ENCODE peak calls at places on chromosome 17, in four cellular contexts. S is neuronal stem cell, T is IMR-90, X is H9. F is an unnamed sample.

GRCh38 chr17:73415782-73416181 is 104.0 kb upstream of the CDC42EP4 start:
- DNase-seq in S (no peak), T (no peak), X (no peak), F (no peak)

GRCh38 chr17:63125987-63126386 is 160.0 kb downstream of the TANC2 start:
- DNase-seq in S (no peak), T (no peak), X (no peak), F (no peak)

GRCh38 chr17:62968445-62968923 is 2.4 kb downstream of the TANC2 start:
- DNase-seq in S (peak; percentile 53), T (peak; percentile 94), X (peak; percentile 74), F (peak; percentile 90)

GRCh38 chr17:63446218-63446980 is at the start of gene CYB561:
- DNase-seq in S (peak; percentile 62), T (peak; percentile 29), X (no peak), F (peak; percentile 75)

GRCh38 chr17:38535886-38536285 is 69.9 kb downstream of the SRCIN1 start:
- DNase-seq in S (no peak), T (no peak), X (no peak), F (no peak)

GRCh38 chr17:42120161-42121065 is 754 bp downstream of the KAT2A start:
- DNase-seq in S (no peak), T (no peak), X (peak; percentile 85), F (no peak)

GRCh38 chr17:40459646-40460584 is 16.7 kb downstream of the IGFBP4 start:
- DNase-seq in S (no peak), T (no peak), X (no peak), F (no peak)

GRCh38 chr17:40180694-40181093 is 3.4 kb downstream of the RAPGEFL1 start:
- DNase-seq in S (no peak), T (no peak), X (no peak), F (no peak)

GRCh38 chr17:79750650-79751545 is 20.2 kb downstream of the ENPP7 start:
- DNase-seq in S (no peak), T (no peak), X (no peak), F (no peak)

GRCh38 chr17:10021239-10021638 is 116.2 kb upstream of the RCVRN start:
- DNase-seq in S (no peak), T (peak; percentile 20), X (no peak), F (peak; percentile 65)

GRCh38 chr17:35555695-35556094 is 4.9 kb downstream of the SLFN14 start:
- DNase-seq in S (no peak), T (no peak), X (no peak), F (no peak)

GRCh38 chr17:67376892-67377726 is at the start of gene PITPNC1:
- DNase-seq in S (peak; percentile 84), T (peak; percentile 86), X (peak; percentile 91), F (peak; percentile 84)

GRCh38 chr17:62780273-62780672 is 27.8 kb downstream of the MARCHF10 start:
- DNase-seq in S (no peak), T (no peak), X (peak; percentile 24), F (no peak)

GRCh38 chr17:54902611-54903010 is 2.0 kb downstream of the TOM1L1 start:
- DNase-seq in S (no peak), T (no peak), X (no peak), F (no peak)

GRCh38 chr17:73647331-73647730 is 3.1 kb upstream of the SDK2 start:
- DNase-seq in S (no peak), T (no peak), X (no peak), F (no peak)

GRCh38 chr17:81681672-81682071 is 1.9 kb downstream of the ARL16 start:
- DNase-seq in S (no peak), T (no peak), X (no peak), F (no peak)

GRCh38 chr17:323721-324139 is 28.9 kb downstream of the RPH3AL start:
- DNase-seq in S (no peak), T (no peak), X (peak; percentile 25), F (no peak)

GRCh38 chr17:66135219-66135618 is 56.7 kb downstream of the CEP112 start:
- DNase-seq in S (no peak), T (no peak), X (no peak), F (no peak)

GRCh38 chr17:1197781-1198490 is 18.2 kb upstream of the ABR start:
- DNase-seq in S (no peak), T (no peak), X (no peak), F (no peak)

GRCh38 chr17:65472602-65473001 is 88.8 kb downstream of the AXIN2 start:
- DNase-seq in S (no peak), T (no peak), X (no peak), F (peak; percentile 87)

GRCh38 chr17:67258836-67259468 is 14.0 kb upstream of the HELZ start:
- DNase-seq in S (no peak), T (no peak), X (peak; percentile 21), F (no peak)

GRCh38 chr17:83116311-83116771 is 36.9 kb downstream of the METRNL start:
- DNase-seq in S (no peak), T (no peak), X (no peak), F (no peak)

GRCh38 chr17:68175905-68176304 is 71.9 kb upstream of the AMZ2 start:
- DNase-seq in S (no peak), T (no peak), X (no peak), F (no peak)

GRCh38 chr17:65550075-65550635 is 11.3 kb downstream of the AXIN2 start:
- DNase-seq in S (peak; percentile 65), T (no peak), X (no peak), F (no peak)

GRCh38 chr17:10463402-10463801 is 6.0 kb downstream of the MYH4 start:
- DNase-seq in S (no peak), T (no peak), X (no peak), F (no peak)

GRCh38 chr17:73508931-73509605 is 135.2 kb downstream of the SDK2 start:
- DNase-seq in S (no peak), T (no peak), X (no peak), F (no peak)

GRCh38 chr17:51120357-51120738 is 320 bp downstream of the SPAG9 start:
- DNase-seq in S (no peak), T (peak; percentile 14), X (no peak), F (peak; percentile 56)

DNA sequence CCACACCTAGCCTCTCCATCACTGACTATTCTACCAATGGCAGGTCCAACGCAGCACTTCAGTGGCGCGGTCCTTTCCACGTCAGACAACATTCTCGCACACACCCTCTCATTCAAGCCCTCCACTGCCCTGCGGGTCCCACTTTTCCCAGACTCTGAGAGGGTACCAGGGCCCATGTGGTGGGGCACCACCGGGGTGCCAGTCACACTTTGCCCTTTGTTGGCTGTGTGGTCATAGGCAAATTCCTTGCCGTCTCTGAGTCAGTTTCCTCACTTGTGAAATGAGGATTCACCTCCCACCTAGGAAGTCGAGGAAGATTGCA is 1.1 kb downstream of the PLCD3 start:
- DNase-seq in S (no peak), T (no peak), X (no peak), F (no peak)
- H3K27ac ChIP-seq in S (no peak overlapping the region), T (peak overlapping the region; percentile 70), X (no peak overlapping the region), F (no peak overlapping the region)

GRCh38 chr17:48998557-48999440 is 1.6 kb downstream of the IGF2BP1 start:
- DNase-seq in S (no peak), T (peak; percentile 59), X (peak; percentile 36), F (no peak)
- H3K14ac ChIP-seq in S (peak overlapping the region; percentile 94), T (peak overlapping the region; percentile 98), X (peak overlapping the region; percentile 81), F (peak overlapping the region; percentile 96)

GRCh38 chr17:77375917-77376651 is 235.3 kb downstream of the SEC14L1 start:
- DNase-seq in S (no peak), T (peak; percentile 92), X (peak; percentile 67), F (peak; percentile 58)

GRCh38 chr17:77379065-77379428 is 238.3 kb downstream of the SEC14L1 start:
- DNase-seq in S (no peak), T (no peak), X (no peak), F (no peak)

GRCh38 chr17:77376795-77377751 is 236.3 kb downstream of the SEC14L1 start:
- DNase-seq in S (no peak), T (peak; percentile 92), X (no peak), F (no peak)

GRCh38 chr17:77378318-77379064 is 237.7 kb downstream of the SEC14L1 start:
- DNase-seq in S (no peak), T (no peak), X (no peak), F (no peak)

DNA sequence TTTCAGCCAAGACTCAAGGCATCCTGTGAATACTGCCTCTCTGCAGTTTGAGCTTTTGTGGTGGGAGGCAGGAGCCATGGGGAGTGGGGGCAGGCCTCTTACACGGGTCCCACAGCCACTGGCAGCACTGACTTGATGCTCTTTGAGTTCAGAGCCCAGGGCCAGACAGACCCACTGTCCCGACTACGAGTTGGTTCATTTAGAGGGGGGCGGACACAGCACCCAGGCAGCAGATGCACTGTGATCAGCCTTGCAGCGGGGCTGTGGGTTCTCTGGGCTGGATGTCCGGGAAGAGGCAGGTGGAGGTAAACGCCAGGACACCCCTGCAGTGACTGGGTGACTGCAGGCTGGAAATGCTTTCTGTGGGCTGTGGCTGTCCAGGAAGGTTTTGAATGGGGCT is 237.1 kb downstream of the SEC14L1 start:
- DNase-seq in S (no peak), T (no peak), X (no peak), F (no peak)
- H2AFZ ChIP-seq in S (no peak overlapping the region), T (no peak overlapping the region), X (no peak overlapping the region), F (peak overlapping the region; percentile 3)

GRCh38 chr17:58326609-58327341 is 1.8 kb downstream of the TSPOAP1 start:
- DNase-seq in S (no peak), T (no peak), X (no peak), F (no peak)

GRCh38 chr17:58324409-58325288 is 3.9 kb downstream of the TSPOAP1 start:
- DNase-seq in S (no peak), T (peak; percentile 18), X (no peak), F (no peak)

GRCh38 chr17:58327363-58328194 is 1.0 kb downstream of the TSPOAP1 start:
- DNase-seq in S (no peak), T (no peak), X (no peak), F (no peak)

GRCh38 chr17:58325289-58325726 is 3.3 kb downstream of the TSPOAP1 start:
- DNase-seq in S (no peak), T (no peak), X (peak; percentile 93), F (no peak)

GRCh38 chr17:58325976-58326468 is 2.6 kb downstream of the TSPOAP1 start:
- DNase-seq in S (no peak), T (no peak), X (no peak), F (no peak)
- H3K27ac ChIP-seq in S (no peak overlapping the region), T (no peak overlapping the region), X (no peak overlapping the region), F (no peak overlapping the region)

GRCh38 chr17:77959216-77959925 is 868 bp downstream of the TNRC6C start:
- DNase-seq in S (no peak), T (peak; percentile 19), X (no peak), F (no peak)

GRCh38 chr17:77959926-77960521 is 1.5 kb downstream of the TNRC6C start:
- DNase-seq in S (peak; percentile 29), T (peak; percentile 60), X (peak; percentile 57), F (no peak)

GRCh38 chr17:77958716-77959215 is 263 bp downstream of the TNRC6C start:
- DNase-seq in S (no peak), T (no peak), X (no peak), F (no peak)

GRCh38 chr17:77957215-77957868 is 1.2 kb upstream of the TNRC6C start:
- DNase-seq in S (no peak), T (peak; percentile 29), X (no peak), F (peak; percentile 16)

GRCh38 chr17:77957869-77958715 is at the start of gene TNRC6C:
- DNase-seq in S (peak; percentile 98), T (peak; percentile 99), X (peak; percentile 100), F (peak; percentile 91)
- H3K14ac ChIP-seq in S (peak within 1 kb of the TSS; percentile 57), T (no peak within 1 kb of the TSS), X (peak within 1 kb of the TSS; percentile 77), F (peak within 1 kb of the TSS; percentile 64)

F was measured in trophoblast cell.